ENCODE peak calls at places on chromosomes 3 and 15, in five cellular contexts. M is heart left ventricle, N is left lung, L is tibial nerve, I is ovary. Z is an unnamed sample.

GRCh38 chr3:51704511-51704950 is 2.3 kb upstream of the GRM2 start:
- DNase-seq in M (peak; percentile 40), N (no peak), L (no peak), I (peak; percentile 7), Z (no peak)

GRCh38 chr3:100370751-100371150 is 30.1 kb downstream of the TOMM70 start:
- DNase-seq in M (no peak), N (no peak), L (no peak), I (no peak), Z (no peak)

GRCh38 chr3:161372321-161373260 is 1.3 kb upstream of the SPTSSB start:
- DNase-seq in M (peak; percentile 56), N (no peak), L (no peak), I (no peak), Z (no peak)

GRCh38 chr3:168416446-168416845 is 320.7 kb upstream of the GOLIM4 start:
- DNase-seq in M (no peak), N (no peak), L (no peak), I (no peak), Z (no peak)

GRCh38 chr3:159882784-159883779 is 105.6 kb upstream of the IL12A start:
- DNase-seq in M (no peak), N (no peak), L (no peak), I (no peak), Z (no peak)

GRCh38 chr3:37198996-37199395 is 24.6 kb upstream of the LRRFIP2 start:
- DNase-seq in M (no peak), N (no peak), L (no peak), I (no peak), Z (no peak)

GRCh38 chr3:64945171-64945684 is 257.4 kb upstream of the ADAMTS9 start:
- DNase-seq in M (no peak), N (no peak), L (no peak), I (peak; percentile 36), Z (no peak)

GRCh38 chr3:50473768-50474167 is 29.7 kb downstream of the CACNA2D2 start:
- DNase-seq in M (no peak), N (no peak), L (no peak), I (no peak), Z (no peak)

GRCh38 chr3:151443583-151443982 is 17.3 kb downstream of the IGSF10 start:
- DNase-seq in M (no peak), N (no peak), L (no peak), I (no peak), Z (no peak)

GRCh38 chr15:57572463-57572862 is 19.2 kb upstream of the MYZAP start:
- DNase-seq in M (no peak), N (no peak), L (no peak), I (no peak), Z (no peak)

GRCh38 chr3:29609007-29609805 is 328.3 kb downstream of the RBMS3 start:
- DNase-seq in M (no peak), N (no peak), L (no peak), I (no peak), Z (no peak)

GRCh38 chr3:57889807-57890206 is 118.4 kb upstream of the FLNB start:
- DNase-seq in M (no peak), N (no peak), L (no peak), I (no peak), Z (no peak)

GRCh38 chr15:27214032-27214431 is 243.1 kb downstream of the GABRG3 start:
- DNase-seq in M (no peak), N (no peak), L (no peak), I (no peak), Z (no peak)

GRCh38 chr3:72145506-72146380 is 360.8 kb upstream of the PROK2 start:
- DNase-seq in M (no peak), N (no peak), L (no peak), I (no peak), Z (no peak)

GRCh38 chr15:67927501-67928156 is 87.8 kb upstream of the RNU6-1 start:
- DNase-seq in M (no peak), N (peak; percentile 84), L (no peak), I (peak; percentile 78), Z (no peak)

GRCh38 chr3:101261506-101261905 is 58.9 kb downstream of the IMPG2 start:
- DNase-seq in M (no peak), N (no peak), L (no peak), I (no peak), Z (no peak)

GRCh38 chr3:11514191-11514770 is 129.4 kb downstream of the VGLL4 start:
- DNase-seq in M (no peak), N (peak; percentile 57), L (no peak), I (no peak), Z (no peak)

GRCh38 chr3:20141841-20142240 is 44.2 kb downstream of the SGO1 start:
- DNase-seq in M (no peak), N (no peak), L (peak; percentile 29), I (peak; percentile 24), Z (no peak)

GRCh38 chr3:124492824-124493223 is 237.4 kb upstream of the UMPS start:
- DNase-seq in M (no peak), N (no peak), L (no peak), I (no peak), Z (no peak)

GRCh38 chr3:14514323-14514720 is 25.8 kb downstream of the GRIP2 start:
- DNase-seq in M (peak; percentile 41), N (no peak), L (no peak), I (no peak), Z (no peak)

DNA sequence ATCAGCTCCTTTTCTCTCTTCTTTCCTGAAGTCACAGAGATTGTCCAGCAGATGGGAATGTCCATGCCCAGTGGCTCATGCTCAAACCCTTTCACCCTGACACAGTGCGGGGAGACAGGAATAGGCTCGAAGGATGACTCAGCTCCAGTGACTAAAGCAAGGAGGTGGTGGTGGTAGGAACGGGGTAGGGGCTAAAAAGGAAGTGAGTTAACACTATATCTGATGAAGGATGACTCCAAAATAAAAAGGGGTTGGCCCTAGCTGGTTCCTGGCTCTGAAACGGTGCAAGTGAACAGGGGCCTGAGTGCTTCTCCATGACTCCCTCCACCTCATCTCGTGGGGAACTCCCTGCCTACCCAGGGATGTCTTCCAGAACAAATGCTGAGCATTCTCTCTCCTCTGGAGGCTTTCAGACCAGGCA is 167.4 kb upstream of the LPP start:
- DNase-seq in M (no peak), N (no peak), L (no peak), I (no peak), Z (no peak)
- TF ChIP-seq CTCF in M (no peak), N (no peak), L (no peak), I (no peak), Z (no peak)

GRCh38 chr3:43071313-43071893 is 34.5 kb downstream of the POMGNT2 start:
- DNase-seq in M (no peak), N (no peak), L (no peak), I (no peak), Z (no peak)
- TF ChIP-seq CTCF in M (peak; percentile 30), N (peak; percentile 29), L (peak; percentile 16), I (no peak), Z (no peak)

GRCh38 chr15:61824291-61824690 is 236.0 kb downstream of the VPS13C start:
- DNase-seq in M (no peak), N (no peak), L (no peak), I (no peak), Z (no peak)
- TF ChIP-seq CTCF in M (no peak), N (no peak), L (no peak), I (no peak), Z (no peak)

DNA sequence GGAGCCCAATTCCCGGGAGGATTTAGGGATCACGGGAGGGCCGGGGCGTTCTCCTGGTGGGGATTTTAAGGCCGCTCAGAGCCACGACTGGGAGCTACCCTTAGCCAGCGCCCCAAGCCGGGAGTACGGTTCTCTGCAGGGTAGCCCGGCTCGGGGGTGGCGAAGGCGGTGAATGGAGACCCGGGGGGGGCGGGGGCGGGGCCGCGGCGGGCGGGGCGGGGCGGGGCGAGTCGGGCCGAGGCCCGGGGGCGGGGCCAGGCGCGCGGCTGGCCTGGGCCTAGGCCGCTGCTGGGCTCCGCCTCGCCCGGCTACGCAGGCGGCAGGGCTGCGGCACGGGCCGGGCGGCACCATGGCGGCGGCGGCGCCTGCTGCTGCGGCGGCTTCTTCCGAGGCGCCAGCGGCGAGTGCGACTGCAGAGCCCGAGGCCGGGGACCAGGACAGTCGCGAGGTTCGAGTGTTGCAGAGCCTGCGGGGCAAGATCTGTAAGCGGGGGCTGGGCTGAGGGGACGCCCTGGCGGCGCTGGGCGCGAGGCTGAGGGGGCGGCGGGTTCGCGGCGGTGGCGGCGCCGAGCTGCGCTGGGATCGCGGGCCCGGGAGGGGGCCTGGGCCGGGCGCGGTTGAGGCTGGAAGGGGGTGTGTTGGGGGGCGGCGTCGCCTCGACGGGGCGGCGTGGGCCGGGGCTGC is at the start of gene RASA2:
- DNase-seq in M (peak; percentile 86), N (peak; percentile 76), L (peak; percentile 50), I (peak; percentile 85), Z (no peak)
- TF ChIP-seq CTCF in M (no peak), N (no peak), L (no peak), I (no peak), Z (no peak)

Z was measured in omental fat pad.